ENCODE peak calls at places on chromosome X, in ten cellular contexts. D is HCT116, H is K562, I is upper lobe of left lung, A is body of pancreas, R is right lobe of liver, P is HepG2, B is heart left ventricle, T is IMR-90, W is GM12878. J is an unnamed sample.
A peak's percentile ranks its signal among the peaks of the same experiment; 100 is the strongest.

GRCh38 chrX:16433021-16433420 is 216.9 kb upstream of the S100G start:
- ATAC-seq in D (no peak), H (no peak), I (no peak), A (no peak), R (no peak), P (no peak), B (no peak), T (no peak), W (no peak), J (no peak)

GRCh38 chrX:134654398-134655012 is 3.8 kb downstream of the PLAC1 start:
- ATAC-seq in D (no peak), H (no peak), I (no peak), A (no peak), R (no peak), P (no peak), B (no peak), T (no peak), W (peak; percentile 73), J (no peak)

GRCh38 chrX:136652822-136653723 is 5.1 kb downstream of the CD40LG start:
- ATAC-seq in D (no peak), H (no peak), I (no peak), A (no peak), R (no peak), P (no peak), B (no peak), T (no peak), W (no peak), J (no peak)

GRCh38 chrX:119093991-119094741 is 21.4 kb downstream of the CT47C1 start:
- ATAC-seq in D (no peak), H (no peak), I (no peak), A (no peak), R (no peak), P (no peak), B (no peak), T (peak; percentile 37), W (no peak), J (no peak)

GRCh38 chrX:119495734-119496520 is 27.7 kb downstream of the SLC25A5 start:
- ATAC-seq in D (no peak), H (peak; percentile 44), I (no peak), A (no peak), R (no peak), P (peak; percentile 96), B (no peak), T (no peak), W (no peak), J (no peak)

GRCh38 chrX:70754169-70754843 is 154.2 kb downstream of the TEX11 start:
- ATAC-seq in D (peak; percentile 63), H (peak; percentile 63), I (no peak), A (no peak), R (no peak), P (no peak), B (no peak), T (no peak), W (no peak), J (no peak)

GRCh38 chrX:24426921-24427746 is 38.0 kb upstream of the PDK3 start:
- ATAC-seq in D (no peak), H (no peak), I (no peak), A (no peak), R (peak; percentile 54), P (peak; percentile 91), B (no peak), T (no peak), W (no peak), J (peak; percentile 70)

GRCh38 chrX:32597777-32598176 is 613.6 kb downstream of the DMD start:
- ATAC-seq in D (no peak), H (no peak), I (no peak), A (no peak), R (no peak), P (no peak), B (no peak), T (no peak), W (no peak), J (no peak)

GRCh38 chrX:2824886-2825285 is 3.8 kb upstream of the GYG2 start:
- ATAC-seq in D (no peak), H (no peak), I (no peak), A (no peak), R (no peak), P (no peak), B (no peak), T (no peak), W (no peak), J (no peak)

GRCh38 chrX:70479970-70480659 is 35.5 kb downstream of the DLG3 start:
- ATAC-seq in D (no peak), H (no peak), I (no peak), A (peak; percentile 63), R (no peak), P (no peak), B (peak; percentile 57), T (no peak), W (no peak), J (no peak)

GRCh38 chrX:3184176-3184930 is 143.1 kb downstream of the ARSF start:
- ATAC-seq in D (no peak), H (no peak), I (no peak), A (no peak), R (no peak), P (peak; percentile 89), B (no peak), T (peak; percentile 97), W (no peak), J (peak; percentile 84)

GRCh38 chrX:16785247-16786138 is 773 bp upstream of the TXLNG start:
- ATAC-seq in D (peak; percentile 23), H (no peak), I (no peak), A (no peak), R (no peak), P (peak; percentile 27), B (no peak), T (no peak), W (no peak), J (no peak)

GRCh38 chrX:39599339-39599738 is 498.4 kb downstream of the BCOR start:
- ATAC-seq in D (no peak), H (no peak), I (no peak), A (no peak), R (no peak), P (no peak), B (no peak), T (no peak), W (no peak), J (no peak)

GRCh38 chrX:77740376-77740905 is 45.6 kb downstream of the ATRX start:
- ATAC-seq in D (no peak), H (no peak), I (no peak), A (no peak), R (no peak), P (no peak), B (no peak), T (no peak), W (peak; percentile 64), J (no peak)

GRCh38 chrX:110346681-110347080 is 12.0 kb upstream of the RTL9 start:
- ATAC-seq in D (no peak), H (peak; percentile 94), I (no peak), A (no peak), R (no peak), P (peak; percentile 45), B (no peak), T (peak; percentile 46), W (no peak), J (no peak)
- TF ChIP-seq CTCF in D (no peak), H (peak; percentile 51), I (no peak), A (no peak), R (no peak), P (peak; percentile 20), B (no peak), T (no peak), W (no peak), J (no peak)

GRCh38 chrX:30572678-30573077 is 4.9 kb downstream of the TASL start:
- ATAC-seq in D (no peak), H (no peak), I (no peak), A (no peak), R (peak; percentile 92), P (no peak), B (peak; percentile 51), T (no peak), W (peak; percentile 7), J (no peak)

GRCh38 chrX:30580641-30581040 is 3.1 kb upstream of the TASL start:
- ATAC-seq in D (no peak), H (no peak), I (no peak), A (no peak), R (no peak), P (no peak), B (no peak), T (no peak), W (no peak), J (no peak)

GRCh38 chrX:30573125-30573524 is 4.4 kb downstream of the TASL start:
- ATAC-seq in D (no peak), H (no peak), I (no peak), A (no peak), R (peak; percentile 38), P (no peak), B (peak; percentile 75), T (no peak), W (peak; percentile 5), J (no peak)

GRCh38 chrX:30576881-30577280 is 685 bp downstream of the TASL start:
- ATAC-seq in D (no peak), H (no peak), I (no peak), A (no peak), R (no peak), P (no peak), B (no peak), T (no peak), W (peak; percentile 1), J (no peak)

GRCh38 chrX:30577362-30577961 is at the start of gene TASL:
- ATAC-seq in D (no peak), H (no peak), I (no peak), A (no peak), R (no peak), P (no peak), B (no peak), T (no peak), W (peak; percentile 83), J (no peak)
- TF ChIP-seq POLR2A in D (no peak), H (no peak), I (no peak), A (no peak), R (peak; percentile 39), P (no peak), B (no peak), T (no peak), W (peak; percentile 60), J (no peak)

GRCh38 chrX:153646620-153647373 is at the start of gene DUSP9:
- ATAC-seq in D (peak; percentile 69), H (peak; percentile 67), I (no peak), A (peak; percentile 72), R (peak; percentile 54), P (peak; percentile 50), B (no peak), T (peak; percentile 51), W (no peak), J (no peak)
- H3K27me3 ChIP-seq in D (no peaks in the 10 kb centered on the region), H (no peaks in the 10 kb centered on the region), I (no peaks in the 10 kb centered on the region), A (peaks cover 5% of the 10 kb centered on the region), R (peaks cover 8% of the 10 kb centered on the region), P (no peaks in the 10 kb centered on the region), B (peaks cover 18% of the 10 kb centered on the region), T (peaks cover 53% of the 10 kb centered on the region), W (peaks cover 2% of the 10 kb centered on the region), J (peaks cover 83% of the 10 kb centered on the region)

DNA sequence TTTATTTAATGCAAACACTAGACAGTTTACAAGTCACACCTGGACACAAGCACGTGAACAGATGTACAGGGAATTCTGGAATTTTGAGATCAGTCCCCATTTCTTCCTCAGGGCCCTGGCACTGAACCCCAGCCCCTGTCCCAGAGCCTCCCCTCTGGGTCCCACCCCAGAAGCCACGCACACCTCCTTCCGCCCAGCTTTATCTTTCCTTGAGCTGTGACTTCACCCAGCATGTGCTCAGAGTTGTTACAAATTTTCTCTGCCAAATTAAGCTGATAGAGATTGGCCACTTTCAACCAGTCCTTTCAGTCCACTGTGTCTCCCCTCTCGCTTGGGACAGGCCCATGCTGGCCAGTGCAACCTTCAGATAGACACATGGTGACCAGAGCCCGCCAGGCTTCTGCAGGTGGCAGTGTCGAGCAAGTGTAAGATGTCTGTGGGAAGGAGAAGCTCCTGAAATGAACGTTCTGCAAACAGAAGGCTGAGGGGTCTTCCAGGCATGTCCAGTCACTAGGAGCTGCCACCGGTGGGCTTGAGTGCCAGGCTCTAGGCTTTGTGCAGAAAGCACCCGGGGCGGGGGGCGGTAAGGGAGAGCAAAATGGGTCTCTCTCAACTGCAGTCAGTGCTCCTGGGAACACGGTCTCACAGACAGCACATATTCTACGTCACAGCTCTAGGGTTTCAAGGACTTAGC is 73.3 kb downstream of the MTMR1 start:
- ATAC-seq in D (peak; percentile 55), H (peak; percentile 77), I (no peak), A (no peak), R (peak; percentile 39), P (peak; percentile 57), B (no peak), T (no peak), W (peak; percentile 33), J (no peak)
- TF ChIP-seq CTCF in D (peak; percentile 15), H (peak; percentile 37), I (no peak), A (no peak), R (no peak), P (no peak), B (no peak), T (no peak), W (no peak), J (no peak)

J was measured in gastroesophageal sphincter.